ENCODE peak calls at places on chromosomes 13 and 19, in six cellular contexts. C, A, E, B, Z and F are unnamed samples.

GRCh38 chr19:15432018-15432494 is 13.3 kb upstream of the AKAP8L start:
- DNase-seq in C (no peak), A (no peak), E (no peak), B (no peak), Z (no peak), F (no peak)

GRCh38 chr19:18496167-18496979 is 25.5 kb downstream of the ELL start:
- DNase-seq in C (peak), A (no peak), E (peak), B (peak), Z (no peak), F (no peak)

GRCh38 chr13:24727731-24728601 is 36.0 kb upstream of the RNF17 start:
- DNase-seq in C (peak), A (peak), E (peak), B (peak), Z (peak), F (peak)

GRCh38 chr13:113584870-113585671 is 518 bp downstream of the TFDP1 start:
- DNase-seq in C (no peak), A (no peak), E (peak), B (no peak), Z (peak), F (peak)

GRCh38 chr19:40025938-40026596 is 29.2 kb downstream of the ZNF546 start:
- DNase-seq in C (no peak), A (no peak), E (no peak), B (no peak), Z (no peak), F (no peak)

GRCh38 chr19:45347570-45348366 is 7.2 kb downstream of the KLC3 start:
- DNase-seq in C (no peak), A (no peak), E (no peak), B (no peak), Z (no peak), F (no peak)

GRCh38 chr19:3699071-3699740 is 1.1 kb downstream of the PIP5K1C start:
- DNase-seq in C (peak), A (no peak), E (no peak), B (peak), Z (no peak), F (no peak)

GRCh38 chr19:33171916-33172359 is 22.2 kb upstream of the LRP3 start:
- DNase-seq in C (peak), A (no peak), E (no peak), B (peak), Z (no peak), F (no peak)

GRCh38 chr19:2168619-2169424 is 5.1 kb downstream of the DOT1L start:
- DNase-seq in C (peak), A (peak), E (peak), B (peak), Z (peak), F (no peak)

GRCh38 chr13:50509167-50509566 is 334.3 kb downstream of the DLEU7 start:
- DNase-seq in C (no peak), A (no peak), E (no peak), B (no peak), Z (no peak), F (no peak)

GRCh38 chr13:76903544-76904162 is 17.4 kb upstream of the KCTD12 start:
- DNase-seq in C (peak), A (peak), E (peak), B (peak), Z (peak), F (peak)

GRCh38 chr13:57858376-57858775 is 226.8 kb downstream of the PCDH17 start:
- DNase-seq in C (no peak), A (no peak), E (no peak), B (no peak), Z (no peak), F (no peak)

GRCh38 chr19:51341976-51342580 is at the start of gene VSIG10L:
- DNase-seq in C (no peak), A (no peak), E (peak), B (no peak), Z (no peak), F (no peak)

GRCh38 chr13:112032186-112032835 is 34.6 kb upstream of the SOX1 start:
- DNase-seq in C (peak), A (no peak), E (no peak), B (no peak), Z (no peak), F (no peak)

GRCh38 chr13:43629691-43630480 is 156.9 kb downstream of the ENOX1 start:
- DNase-seq in C (peak), A (no peak), E (no peak), B (peak), Z (no peak), F (no peak)

GRCh38 chr13:74570834-74571233 is 436.6 kb upstream of the KLF12 start:
- DNase-seq in C (peak), A (no peak), E (peak), B (peak), Z (no peak), F (no peak)

GRCh38 chr13:39417643-39418042 is 185.3 kb downstream of the LHFPL6 start:
- DNase-seq in C (peak), A (peak), E (peak), B (peak), Z (peak), F (peak)

GRCh38 chr13:24011266-24011665 is 114.0 kb upstream of the C1QTNF9B start:
- DNase-seq in C (no peak), A (no peak), E (no peak), B (no peak), Z (no peak), F (no peak)

GRCh38 chr13:60112771-60113170 is 51.0 kb downstream of the DIAPH3 start:
- DNase-seq in C (peak), A (no peak), E (no peak), B (no peak), Z (no peak), F (no peak)

GRCh38 chr13:77386880-77387606 is 60.1 kb upstream of the MYCBP2 start:
- DNase-seq in C (peak), A (no peak), E (no peak), B (peak), Z (no peak), F (no peak)

GRCh38 chr13:52036037-52036436 is 11.5 kb downstream of the UTP14C start:
- DNase-seq in C (no peak), A (no peak), E (peak), B (no peak), Z (no peak), F (no peak)

GRCh38 chr13:93270769-93271753 is 44.5 kb downstream of the GPC6 start:
- DNase-seq in C (peak), A (no peak), E (peak), B (peak), Z (no peak), F (no peak)

GRCh38 chr19:3644351-3645066 is 17.9 kb upstream of the CACTIN start:
- DNase-seq in C (peak), A (no peak), E (no peak), B (no peak), Z (no peak), F (no peak)

GRCh38 chr13:113116871-113117271 is 5.7 kb upstream of the F10 start:
- DNase-seq in C (no peak), A (no peak), E (no peak), B (no peak), Z (no peak), F (peak)

GRCh38 chr13:28128030-28128429 is 10.3 kb upstream of the PAN3 start:
- DNase-seq in C (no peak), A (no peak), E (no peak), B (no peak), Z (no peak), F (no peak)

GRCh38 chr13:46492946-46493345 is 60.0 kb upstream of the LRCH1 start:
- DNase-seq in C (peak), A (peak), E (peak), B (peak), Z (no peak), F (no peak)

GRCh38 chr13:57633950-57634828 is 2.6 kb downstream of the PCDH17 start:
- DNase-seq in C (no peak), A (no peak), E (peak), B (no peak), Z (peak), F (peak)

GRCh38 chr13:108267338-108267737 is 2.2 kb upstream of the TNFSF13B start:
- DNase-seq in C (no peak), A (no peak), E (no peak), B (no peak), Z (no peak), F (no peak)

GRCh38 chr13:48497669-48498068 is 35.2 kb downstream of the RCBTB2 start:
- DNase-seq in C (no peak), A (no peak), E (no peak), B (no peak), Z (no peak), F (no peak)

GRCh38 chr19:1837625-1838105 is 10.6 kb downstream of the REXO1 start:
- DNase-seq in C (no peak), A (no peak), E (peak), B (no peak), Z (peak), F (peak)

GRCh38 chr13:107211073-107211472 is 643.1 kb upstream of the ARGLU1 start:
- DNase-seq in C (peak), A (peak), E (peak), B (peak), Z (peak), F (peak)

GRCh38 chr13:28100149-28101121 is at the start of gene FLT3:
- DNase-seq in C (peak), A (peak), E (peak), B (peak), Z (peak), F (peak)

DNA sequence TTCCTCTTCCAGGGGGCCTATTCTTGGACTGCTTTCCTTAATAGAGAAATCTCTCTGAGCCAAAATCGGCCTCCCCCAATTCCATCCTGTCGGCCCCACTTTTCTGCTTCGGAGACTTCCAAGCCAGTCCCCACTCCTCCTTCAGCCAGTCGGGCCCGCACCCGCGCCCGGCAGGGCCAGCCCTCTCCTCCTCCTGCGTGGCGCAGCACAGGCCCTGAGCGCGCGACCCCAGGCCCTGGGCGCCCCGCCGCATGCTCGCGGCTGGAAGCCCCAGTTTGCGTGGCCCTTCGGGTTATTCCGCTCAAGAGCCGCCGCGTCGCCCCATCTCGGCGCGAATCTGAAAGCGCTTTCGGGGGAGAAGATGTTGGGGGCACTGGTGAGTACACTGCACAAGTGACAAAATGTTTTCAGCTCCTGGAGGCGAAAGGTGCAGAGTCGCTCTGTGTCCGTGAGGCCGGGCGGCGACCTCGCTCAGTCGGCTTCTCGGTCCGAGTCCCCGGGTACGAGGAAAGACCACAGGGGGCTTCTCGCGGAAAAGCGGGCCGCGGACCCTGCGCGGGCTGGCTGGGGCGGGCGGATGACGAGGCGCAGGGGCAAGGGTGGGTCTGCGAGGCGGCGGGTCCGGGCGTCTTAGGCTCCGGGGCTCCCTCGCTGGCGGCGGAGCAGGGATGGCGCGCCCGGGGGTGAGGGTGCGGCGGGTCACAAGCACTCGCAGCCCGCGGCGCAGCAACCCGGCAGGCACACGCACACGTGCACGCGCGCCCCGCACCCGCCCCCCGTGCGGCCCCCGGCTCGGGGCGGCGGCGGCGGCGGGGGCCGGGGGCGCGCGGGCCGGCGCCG is at the start of gene IL17D:
- DNase-seq in C (no peak), A (no peak), E (no peak), B (peak), Z (no peak), F (no peak)
- H4K8ac ChIP-seq in C (no peak), A (no peak), E (no peak), B (peak), Z (no peak), F (peak)

GRCh38 chr19:16460454-16460853 is 11.3 kb downstream of the EPS15L1 start:
- DNase-seq in C (no peak), A (no peak), E (no peak), B (no peak), Z (no peak), F (no peak)

GRCh38 chr19:16461630-16462051 is 10.1 kb downstream of the EPS15L1 start:
- DNase-seq in C (no peak), A (no peak), E (no peak), B (no peak), Z (no peak), F (no peak)

GRCh38 chr19:16458391-16459128 is 13.2 kb downstream of the EPS15L1 start:
- DNase-seq in C (no peak), A (no peak), E (no peak), B (no peak), Z (no peak), F (no peak)

GRCh38 chr19:16457954-16458331 is 13.8 kb downstream of the EPS15L1 start:
- DNase-seq in C (no peak), A (no peak), E (no peak), B (no peak), Z (no peak), F (no peak)

DNA sequence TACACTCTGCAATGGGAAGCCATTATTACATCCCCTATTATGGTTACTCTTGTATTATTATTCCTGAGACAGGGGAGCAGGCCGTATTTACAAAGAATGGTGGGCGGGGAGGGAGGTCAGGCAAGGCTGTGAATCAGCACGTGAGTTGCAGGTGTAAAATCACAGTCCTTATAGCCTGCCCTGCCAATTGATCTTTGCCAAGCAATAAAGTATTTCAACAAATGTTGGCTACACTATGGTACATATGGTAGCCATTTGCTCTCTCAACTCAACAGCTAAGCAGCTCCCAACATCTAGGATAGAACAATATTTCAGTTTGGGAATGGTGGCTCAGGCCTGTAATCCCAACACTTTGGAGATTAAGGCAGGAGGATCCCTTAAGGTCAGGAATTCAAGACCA is 12.1 kb downstream of the EPS15L1 start:
- DNase-seq in C (no peak), A (no peak), E (no peak), B (no peak), Z (no peak), F (no peak)
- H4K8ac ChIP-seq in C (no peak), A (no peak), E (no peak), B (no peak), Z (no peak), F (no peak)

GRCh38 chr19:49145485-49146407 is 9.4 kb downstream of the HRC start:
- DNase-seq in C (peak), A (peak), E (peak), B (peak), Z (peak), F (no peak)

GRCh38 chr19:49141352-49141751 is 13.8 kb downstream of the HRC start:
- DNase-seq in C (no peak), A (no peak), E (no peak), B (no peak), Z (no peak), F (no peak)

GRCh38 chr19:49140951-49141350 is 14.2 kb downstream of the HRC start:
- DNase-seq in C (no peak), A (no peak), E (no peak), B (no peak), Z (no peak), F (no peak)

GRCh38 chr19:49147923-49148682 is 7.1 kb downstream of the HRC start:
- DNase-seq in C (no peak), A (no peak), E (no peak), B (no peak), Z (no peak), F (no peak)

GRCh38 chr19:49142866-49143335 is 12.3 kb downstream of the HRC start:
- DNase-seq in C (peak), A (peak), E (peak), B (peak), Z (peak), F (peak)
- H4K8ac ChIP-seq in C (peak), A (peak), E (no peak), B (peak), Z (no peak), F (no peak)

DNA sequence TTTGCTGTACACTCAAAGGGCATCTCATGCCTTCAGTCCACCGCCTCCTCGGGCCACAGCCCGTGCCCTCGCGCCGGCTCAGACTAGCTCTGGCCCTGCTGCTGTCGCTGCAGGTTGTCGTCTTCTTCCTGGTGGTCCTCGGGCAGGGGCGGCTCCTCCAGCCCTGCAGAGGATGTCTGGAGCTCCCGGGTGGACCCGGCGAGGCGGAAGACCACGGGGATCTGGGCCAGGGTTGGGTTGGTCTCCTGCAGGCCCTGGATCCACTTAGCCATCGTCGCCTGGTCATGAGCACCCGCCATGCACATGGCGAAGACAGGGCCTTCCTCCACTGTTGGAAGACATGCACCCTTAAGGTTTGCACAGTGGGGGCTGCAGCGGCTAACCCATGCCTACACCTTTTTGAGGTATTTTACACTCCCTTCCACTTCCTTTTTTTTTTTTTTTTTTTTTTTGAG is 489 bp upstream of the ZNF653 start:
- DNase-seq in C (no peak), A (peak), E (no peak), B (no peak), Z (no peak), F (no peak)
- H4K8ac ChIP-seq in C (peak), A (no peak), E (peak), B (peak), Z (no peak), F (peak)

GRCh38 chr19:53520547-53521372 is 17.2 kb upstream of the ZNF331 start:
- DNase-seq in C (peak), A (peak), E (peak), B (peak), Z (peak), F (peak)

GRCh38 chr19:53519431-53519830 is 18.5 kb upstream of the ZNF331 start:
- DNase-seq in C (no peak), A (no peak), E (no peak), B (no peak), Z (no peak), F (no peak)

GRCh38 chr19:53518716-53519115 is 19.2 kb upstream of the ZNF331 start:
- DNase-seq in C (no peak), A (no peak), E (no peak), B (no peak), Z (no peak), F (no peak)

GRCh38 chr19:53520163-53520546 is 17.8 kb upstream of the ZNF331 start:
- DNase-seq in C (no peak), A (no peak), E (no peak), B (no peak), Z (no peak), F (no peak)

DNA sequence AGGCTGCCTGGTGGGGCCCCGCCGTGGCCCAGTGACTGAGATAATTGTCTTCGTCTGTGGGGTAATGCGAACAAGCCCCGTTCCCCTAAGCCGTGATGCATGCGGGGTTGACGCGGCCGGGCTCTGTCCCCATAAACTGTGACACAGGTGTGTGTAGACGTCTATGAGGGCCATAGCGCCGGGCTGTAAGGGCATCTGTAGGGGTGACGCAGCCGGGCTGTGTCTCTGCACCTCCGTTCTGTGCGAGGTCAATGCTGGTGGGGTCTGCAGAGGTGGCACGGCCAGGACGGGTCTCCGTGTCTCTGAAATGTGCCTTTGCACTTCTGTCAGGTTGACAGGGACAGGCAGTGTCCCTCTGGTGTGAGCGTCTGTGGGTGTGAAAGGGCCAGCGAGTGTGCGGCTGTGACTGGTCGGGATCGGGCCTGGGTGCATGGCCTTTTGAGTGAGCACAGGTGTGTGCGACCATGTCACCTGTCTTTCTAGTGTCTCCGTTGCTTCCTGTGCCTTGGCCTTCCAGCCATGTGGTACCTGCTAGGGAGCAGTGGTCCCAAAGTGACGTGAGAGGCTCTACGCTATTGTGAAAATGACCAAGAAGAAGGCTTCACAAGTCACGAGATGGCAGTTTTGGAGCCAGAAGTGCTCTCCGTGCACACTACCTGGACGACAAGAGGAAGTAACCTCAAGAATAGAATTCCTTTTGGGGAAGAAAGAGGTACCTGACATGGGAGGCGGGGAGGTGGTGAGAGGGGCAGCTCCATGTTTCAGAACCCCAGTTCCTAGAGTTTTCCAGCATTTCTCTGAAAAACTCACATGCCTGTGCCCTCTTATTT is 16.4 kb upstream of the ZNF331 start:
- DNase-seq in C (no peak), A (no peak), E (no peak), B (no peak), Z (no peak), F (no peak)
- H4K8ac ChIP-seq in C (no peak), A (no peak), E (no peak), B (no peak), Z (no peak), F (peak)

GRCh38 chr13:40562975-40563349 is 103.5 kb downstream of the FOXO1 start:
- DNase-seq in C (no peak), A (no peak), E (no peak), B (no peak), Z (no peak), F (no peak)
- H4K8ac ChIP-seq in C (no peak), A (no peak), E (no peak), B (no peak), Z (no peak), F (no peak)

DNA sequence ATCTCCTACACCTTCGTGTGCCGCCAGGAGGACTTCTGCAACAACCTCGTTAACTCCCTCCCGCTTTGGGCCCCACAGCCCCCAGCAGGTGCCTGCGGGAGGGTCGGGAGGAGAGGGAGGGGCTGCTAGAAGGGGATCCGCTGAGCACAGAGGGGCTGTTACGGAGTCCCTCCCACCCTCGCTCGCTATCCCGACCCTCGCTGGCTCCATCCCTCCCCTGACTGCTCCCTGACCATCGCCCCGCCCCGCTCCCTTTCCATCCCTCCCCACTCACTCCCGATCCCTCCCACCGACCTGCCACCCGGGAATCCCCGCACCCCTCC is 780 bp downstream of the CD177 start:
- DNase-seq in C (no peak), A (peak), E (peak), B (no peak), Z (peak), F (peak)
- H4K8ac ChIP-seq in C (no peak), A (no peak), E (no peak), B (no peak), Z (no peak), F (no peak)